ENCODE peak calls at places on chromosomes 11 and 22, in ten cellular contexts. J, S, M, C, H, W, Y, V, E and G are unnamed samples.

GRCh38 chr11:19879309-19880087 is 166.9 kb downstream of the NAV2 start:
- DNase-seq in J (no peak), S (no peak), M (no peak), C (no peak), H (no peak), W (no peak), Y (no peak), V (no peak), E (no peak), G (no peak)

GRCh38 chr11:37657645-37658044 is 1059.6 kb upstream of the RAG2 start:
- DNase-seq in J (no peak), S (no peak), M (peak; percentile 42), C (no peak), H (peak; percentile 43), W (peak; percentile 33), Y (no peak), V (no peak), E (no peak), G (peak; percentile 1)

GRCh38 chr11:43751726-43752125 is 71.2 kb downstream of the HSD17B12 start:
- DNase-seq in J (no peak), S (no peak), M (no peak), C (no peak), H (no peak), W (no peak), Y (no peak), V (no peak), E (no peak), G (no peak)

GRCh38 chr22:19905619-19906276 is 35.8 kb upstream of the COMT start:
- DNase-seq in J (no peak), S (no peak), M (no peak), C (no peak), H (no peak), W (no peak), Y (no peak), V (no peak), E (no peak), G (no peak)

GRCh38 chr22:39646614-39647210 is 76.2 kb downstream of the CACNA1I start:
- DNase-seq in J (no peak), S (no peak), M (no peak), C (no peak), H (no peak), W (no peak), Y (no peak), V (no peak), E (no peak), G (no peak)

GRCh38 chr11:99535819-99536218 is 515.1 kb downstream of the CNTN5 start:
- DNase-seq in J (no peak), S (no peak), M (no peak), C (no peak), H (no peak), W (no peak), Y (no peak), V (no peak), E (no peak), G (no peak)

GRCh38 chr11:62974848-62975522 is 9.8 kb downstream of the SLC22A6 start:
- DNase-seq in J (peak; percentile 40), S (no peak), M (peak; percentile 37), C (no peak), H (peak; percentile 65), W (peak; percentile 31), Y (no peak), V (no peak), E (no peak), G (peak; percentile 17)

GRCh38 chr22:35310556-35311550 is 11.2 kb downstream of the TOM1 start:
- DNase-seq in J (peak; percentile 30), S (no peak), M (peak; percentile 73), C (no peak), H (no peak), W (no peak), Y (no peak), V (no peak), E (no peak), G (no peak)

GRCh38 chr11:77113382-77114088 is 10.9 kb downstream of the OMP start:
- DNase-seq in J (peak; percentile 65), S (no peak), M (no peak), C (no peak), H (no peak), W (peak; percentile 63), Y (no peak), V (peak; percentile 11), E (no peak), G (no peak)

GRCh38 chr11:113505541-113506375 is 30.6 kb upstream of the DRD2 start:
- DNase-seq in J (no peak), S (no peak), M (peak; percentile 32), C (no peak), H (peak; percentile 82), W (peak; percentile 95), Y (no peak), V (no peak), E (peak; percentile 79), G (peak; percentile 14)

GRCh38 chr11:126484266-126484665 is 128.8 kb downstream of the ST3GAL4 start:
- DNase-seq in J (no peak), S (no peak), M (peak; percentile 59), C (no peak), H (peak; percentile 81), W (peak; percentile 60), Y (no peak), V (no peak), E (peak; percentile 36), G (no peak)

GRCh38 chr22:46088541-46089311 is 61.6 kb upstream of the PPARA start:
- DNase-seq in J (peak; percentile 72), S (no peak), M (peak; percentile 73), C (no peak), H (no peak), W (peak; percentile 75), Y (no peak), V (no peak), E (no peak), G (no peak)

GRCh38 chr11:109423114-109423859 is 1.3 kb downstream of the C11orf87 start:
- DNase-seq in J (no peak), S (no peak), M (peak; percentile 47), C (no peak), H (no peak), W (peak; percentile 61), Y (no peak), V (no peak), E (no peak), G (no peak)

GRCh38 chr22:43411040-43411919 is 534 bp upstream of the MPPED1 start:
- DNase-seq in J (peak; percentile 52), S (no peak), M (no peak), C (no peak), H (no peak), W (no peak), Y (no peak), V (no peak), E (no peak), G (no peak)

GRCh38 chr22:29310065-29310862 is 3.8 kb downstream of the GAS2L1 start:
- DNase-seq in J (no peak), S (no peak), M (no peak), C (no peak), H (no peak), W (no peak), Y (no peak), V (no peak), E (no peak), G (no peak)

GRCh38 chr22:43127166-43127908 is 15.9 kb downstream of the MCAT start:
- DNase-seq in J (no peak), S (no peak), M (no peak), C (no peak), H (no peak), W (no peak), Y (no peak), V (no peak), E (peak; percentile 47), G (no peak)